ENCODE peak calls at places on chromosomes 6 and 20, in nine cellular contexts. One of them, this sample, is unnamed.

GRCh38 chr6:22239261-22239660 is 57.6 kb downstream of the PRL start:
- DNase-seq in sigmoid colon: no peak
- DNase-seq in AG08396: no peak
- DNase-seq in fibroblast of pulmonary artery: no peak
- DNase-seq in ACHN: no peak
- DNase-seq in dorsolateral prefrontal cortex: no peak
- DNase-seq in NCI-H2029 treated with DMSO at 0.1 percent for 48 hours: no peak
- DNase-seq in prostate gland: no peak
- DNase-seq in RPMI8226: no peak
- DNase-seq in this sample: no peak

GRCh38 chr6:11815231-11815630 is 36.6 kb upstream of the ADTRP start:
- DNase-seq in sigmoid colon: no peak
- DNase-seq in AG08396: peak; percentile 18
- DNase-seq in fibroblast of pulmonary artery: peak; percentile 60
- DNase-seq in ACHN: peak; percentile 65
- DNase-seq in dorsolateral prefrontal cortex: no peak
- DNase-seq in NCI-H2029 treated with DMSO at 0.1 percent for 48 hours: no peak
- DNase-seq in prostate gland: no peak
- DNase-seq in RPMI8226: no peak
- DNase-seq in this sample: no peak

GRCh38 chr6:108293527-108294296 is 1.1 kb upstream of the AFG1L start:
- DNase-seq in sigmoid colon: no peak
- DNase-seq in AG08396: no peak
- DNase-seq in fibroblast of pulmonary artery: no peak
- DNase-seq in ACHN: no peak
- DNase-seq in dorsolateral prefrontal cortex: no peak
- DNase-seq in NCI-H2029 treated with DMSO at 0.1 percent for 48 hours: no peak
- DNase-seq in prostate gland: no peak
- DNase-seq in RPMI8226: no peak
- DNase-seq in this sample: no peak

GRCh38 chr20:46905364-46906125 is 10.9 kb downstream of the EYA2 start:
- DNase-seq in sigmoid colon: no peak
- DNase-seq in AG08396: peak; percentile 14
- DNase-seq in fibroblast of pulmonary artery: peak; percentile 6
- DNase-seq in ACHN: no peak
- DNase-seq in dorsolateral prefrontal cortex: no peak
- DNase-seq in NCI-H2029 treated with DMSO at 0.1 percent for 48 hours: no peak
- DNase-seq in prostate gland: no peak
- DNase-seq in RPMI8226: no peak
- DNase-seq in this sample: no peak

GRCh38 chr6:92647630-92648029 is 771.7 kb downstream of the EPHA7 start:
- DNase-seq in sigmoid colon: no peak
- DNase-seq in AG08396: no peak
- DNase-seq in fibroblast of pulmonary artery: peak; percentile 0
- DNase-seq in ACHN: no peak
- DNase-seq in dorsolateral prefrontal cortex: no peak
- DNase-seq in NCI-H2029 treated with DMSO at 0.1 percent for 48 hours: no peak
- DNase-seq in prostate gland: no peak
- DNase-seq in RPMI8226: no peak
- DNase-seq in this sample: no peak

GRCh38 chr6:22448311-22448711 is 121.1 kb upstream of the HDGFL1 start:
- DNase-seq in sigmoid colon: no peak
- DNase-seq in AG08396: no peak
- DNase-seq in fibroblast of pulmonary artery: peak; percentile 86
- DNase-seq in ACHN: no peak
- DNase-seq in dorsolateral prefrontal cortex: no peak
- DNase-seq in NCI-H2029 treated with DMSO at 0.1 percent for 48 hours: no peak
- DNase-seq in prostate gland: no peak
- DNase-seq in RPMI8226: no peak
- DNase-seq in this sample: no peak

GRCh38 chr20:51097334-51098176 is 74.6 kb upstream of the KCNG1 start:
- DNase-seq in sigmoid colon: no peak
- DNase-seq in AG08396: no peak
- DNase-seq in fibroblast of pulmonary artery: no peak
- DNase-seq in ACHN: no peak
- DNase-seq in dorsolateral prefrontal cortex: no peak
- DNase-seq in NCI-H2029 treated with DMSO at 0.1 percent for 48 hours: no peak
- DNase-seq in prostate gland: no peak
- DNase-seq in RPMI8226: no peak
- DNase-seq in this sample: no peak

GRCh38 chr20:33521461-33521860 is 31.6 kb downstream of the CBFA2T2 start:
- DNase-seq in sigmoid colon: no peak
- DNase-seq in AG08396: no peak
- DNase-seq in fibroblast of pulmonary artery: no peak
- DNase-seq in ACHN: no peak
- DNase-seq in dorsolateral prefrontal cortex: no peak
- DNase-seq in NCI-H2029 treated with DMSO at 0.1 percent for 48 hours: peak; percentile 95
- DNase-seq in prostate gland: no peak
- DNase-seq in RPMI8226: peak; percentile 81
- DNase-seq in this sample: no peak

GRCh38 chr20:45221076-45221475 is at the start of gene SEMG2:
- DNase-seq in sigmoid colon: no peak
- DNase-seq in AG08396: no peak
- DNase-seq in fibroblast of pulmonary artery: no peak
- DNase-seq in ACHN: no peak
- DNase-seq in dorsolateral prefrontal cortex: no peak
- DNase-seq in NCI-H2029 treated with DMSO at 0.1 percent for 48 hours: no peak
- DNase-seq in prostate gland: no peak
- DNase-seq in RPMI8226: no peak
- DNase-seq in this sample: no peak

GRCh38 chr6:45661667-45662066 is 283.9 kb upstream of the SUPT3H start:
- DNase-seq in sigmoid colon: no peak
- DNase-seq in AG08396: no peak
- DNase-seq in fibroblast of pulmonary artery: peak; percentile 36
- DNase-seq in ACHN: no peak
- DNase-seq in dorsolateral prefrontal cortex: no peak
- DNase-seq in NCI-H2029 treated with DMSO at 0.1 percent for 48 hours: no peak
- DNase-seq in prostate gland: no peak
- DNase-seq in RPMI8226: no peak
- DNase-seq in this sample: no peak

GRCh38 chr20:43843096-43843964 is 71.3 kb upstream of the TOX2 start:
- DNase-seq in sigmoid colon: peak; percentile 13
- DNase-seq in AG08396: peak; percentile 67
- DNase-seq in fibroblast of pulmonary artery: peak; percentile 88
- DNase-seq in ACHN: peak; percentile 5
- DNase-seq in dorsolateral prefrontal cortex: no peak
- DNase-seq in NCI-H2029 treated with DMSO at 0.1 percent for 48 hours: no peak
- DNase-seq in prostate gland: no peak
- DNase-seq in RPMI8226: no peak
- DNase-seq in this sample: peak; percentile 64

GRCh38 chr6:96505363-96505762 is 16.2 kb upstream of the UFL1 start:
- DNase-seq in sigmoid colon: no peak
- DNase-seq in AG08396: no peak
- DNase-seq in fibroblast of pulmonary artery: no peak
- DNase-seq in ACHN: no peak
- DNase-seq in dorsolateral prefrontal cortex: no peak
- DNase-seq in NCI-H2029 treated with DMSO at 0.1 percent for 48 hours: no peak
- DNase-seq in prostate gland: no peak
- DNase-seq in RPMI8226: no peak
- DNase-seq in this sample: no peak

This sample was measured in mammary epithelial cell.